ENCODE peak calls at places on chromosome 2, in six cellular contexts. E, A, T, L, M and R are unnamed samples.

GRCh38 chr2:168528469-168528868 is 72.4 kb downstream of the CERS6 start:
- DNase-seq in T (no peak), L (peak), M (peak), A (no peak), E (no peak), R (no peak)

GRCh38 chr2:50751255-50752069 is 280.5 kb downstream of the NRXN1 start:
- DNase-seq in A (no peak), M (peak), T (no peak), L (peak), E (no peak), R (no peak)

GRCh38 chr2:46367286-46367685 is 70.1 kb downstream of the EPAS1 start:
- DNase-seq in M (no peak), E (no peak), A (no peak), T (no peak), L (no peak), R (no peak)

GRCh38 chr2:28276076-28276618 is 116.5 kb upstream of the FOSL2 start:
- DNase-seq in L (peak), M (peak), A (no peak), E (no peak), T (no peak), R (no peak)

GRCh38 chr2:152335016-152335850 is at the start of gene FMNL2:
- DNase-seq in T (no peak), L (peak), A (peak), E (peak), M (peak), R (no peak)

GRCh38 chr2:219684721-219685689 is 57.6 kb downstream of the SLC4A3 start:
- DNase-seq in M (peak), E (peak), A (peak), T (peak), L (peak), R (no peak)

GRCh38 chr2:157492189-157492773 is 48.4 kb upstream of the CYTIP start:
- DNase-seq in A (peak), L (peak), M (peak), T (peak), E (peak), R (peak)

GRCh38 chr2:201821080-201821479 is 14.7 kb downstream of the CDK15 start:
- DNase-seq in T (no peak), E (no peak), A (no peak), M (no peak), L (no peak), R (no peak)

GRCh38 chr2:218964041-218964771 is 4.7 kb downstream of the CDK5R2 start:
- DNase-seq in E (no peak), T (no peak), A (no peak), L (peak), M (peak), R (peak)

GRCh38 chr2:223993634-223994232 is 36.5 kb downstream of the MRPL44 start:
- DNase-seq in E (peak), T (peak), A (peak), M (peak), L (peak), R (peak)

GRCh38 chr2:112725545-112726457 is 5.0 kb downstream of the NT5DC4 start:
- DNase-seq in A (peak), E (no peak), M (peak), L (no peak), T (no peak), R (no peak)

GRCh38 chr2:236584521-236585384 is 15.1 kb downstream of the ACKR3 start:
- DNase-seq in L (no peak), T (no peak), A (no peak), M (no peak), E (no peak), R (no peak)

GRCh38 chr2:26173596-26174482 is 951 bp downstream of the GAREM2 start:
- DNase-seq in A (no peak), L (no peak), E (no peak), M (no peak), T (no peak), R (no peak)

GRCh38 chr2:26174691-26175181 is 1.8 kb downstream of the GAREM2 start:
- DNase-seq in E (no peak), L (no peak), M (no peak), A (no peak), T (no peak), R (no peak)

GRCh38 chr2:26170795-26171194 is 2.1 kb upstream of the GAREM2 start:
- DNase-seq in E (no peak), A (no peak), M (no peak), L (no peak), T (no peak), R (no peak)

GRCh38 chr2:26172866-26173595 is at the start of gene GAREM2:
- DNase-seq in L (no peak), M (no peak), T (no peak), E (no peak), A (no peak), R (no peak)

DNA sequence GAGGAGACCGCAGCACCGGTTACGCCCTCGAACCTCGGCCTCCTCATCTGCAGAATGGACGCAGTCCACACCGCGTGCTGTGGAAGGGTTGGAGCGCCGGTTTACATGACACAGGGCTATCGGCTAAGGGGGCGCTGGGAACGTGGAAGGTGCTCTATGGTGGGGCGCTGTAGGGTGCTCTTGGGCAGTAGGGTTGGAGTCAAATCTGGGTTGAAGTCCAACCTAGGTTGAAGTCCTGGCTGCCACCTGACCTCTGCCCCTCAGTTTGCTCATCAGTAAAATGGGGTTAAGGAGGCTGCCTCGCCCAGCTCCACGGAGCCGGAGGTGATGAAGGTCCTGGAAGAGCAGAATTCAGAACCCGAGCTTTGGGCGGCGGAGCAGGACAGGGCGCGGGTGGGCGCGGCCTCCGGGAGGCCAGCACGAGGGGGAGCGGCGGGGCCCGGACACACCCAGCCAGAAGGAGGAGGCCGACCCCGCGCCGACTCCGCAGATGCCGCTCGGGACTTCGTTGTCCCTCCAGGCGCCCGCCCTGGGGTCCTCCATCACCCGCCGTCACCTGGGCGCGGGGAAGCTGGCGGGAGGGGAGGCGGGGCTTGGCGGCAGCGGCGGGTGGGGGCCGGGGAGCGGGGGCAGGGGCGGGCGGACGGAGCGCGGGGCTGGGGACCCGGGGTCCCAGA is 561 bp upstream of the GAREM2 start:
- DNase-seq in A (no peak), M (no peak), T (no peak), E (no peak), L (no peak), R (no peak)
- H3K4me3 ChIP-seq in A (peak), M (peak), T (no peak), E (no peak), L (peak), R (no peak)

DNA sequence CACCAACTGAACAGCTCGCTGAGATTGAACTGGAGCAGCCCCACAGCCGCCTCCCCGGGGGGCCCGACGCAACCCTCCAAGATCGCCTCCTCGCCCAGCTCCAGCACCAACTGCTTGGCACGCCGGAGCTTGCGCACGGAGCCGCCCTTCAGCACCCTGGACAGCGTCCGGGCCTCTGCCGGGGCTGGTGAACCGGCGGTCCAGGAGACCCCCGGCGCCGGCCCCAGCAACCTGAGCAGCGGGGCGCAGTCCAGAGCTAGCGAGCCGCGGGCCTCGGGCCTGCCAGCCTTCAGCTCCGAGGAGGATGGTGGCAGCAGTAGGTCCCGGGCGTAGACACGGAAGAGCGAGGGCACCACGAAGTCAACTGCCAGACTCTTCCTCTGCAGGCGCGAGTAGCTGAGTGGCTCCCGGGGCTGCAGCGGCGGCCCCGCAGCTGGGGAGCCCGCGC is 1.2 kb downstream of the ALK start:
- DNase-seq in E (peak), L (peak), A (no peak), T (peak), M (peak), R (no peak)
- H3K4me3 ChIP-seq in E (no peak), L (peak), A (peak), T (no peak), M (no peak), R (no peak)

DNA sequence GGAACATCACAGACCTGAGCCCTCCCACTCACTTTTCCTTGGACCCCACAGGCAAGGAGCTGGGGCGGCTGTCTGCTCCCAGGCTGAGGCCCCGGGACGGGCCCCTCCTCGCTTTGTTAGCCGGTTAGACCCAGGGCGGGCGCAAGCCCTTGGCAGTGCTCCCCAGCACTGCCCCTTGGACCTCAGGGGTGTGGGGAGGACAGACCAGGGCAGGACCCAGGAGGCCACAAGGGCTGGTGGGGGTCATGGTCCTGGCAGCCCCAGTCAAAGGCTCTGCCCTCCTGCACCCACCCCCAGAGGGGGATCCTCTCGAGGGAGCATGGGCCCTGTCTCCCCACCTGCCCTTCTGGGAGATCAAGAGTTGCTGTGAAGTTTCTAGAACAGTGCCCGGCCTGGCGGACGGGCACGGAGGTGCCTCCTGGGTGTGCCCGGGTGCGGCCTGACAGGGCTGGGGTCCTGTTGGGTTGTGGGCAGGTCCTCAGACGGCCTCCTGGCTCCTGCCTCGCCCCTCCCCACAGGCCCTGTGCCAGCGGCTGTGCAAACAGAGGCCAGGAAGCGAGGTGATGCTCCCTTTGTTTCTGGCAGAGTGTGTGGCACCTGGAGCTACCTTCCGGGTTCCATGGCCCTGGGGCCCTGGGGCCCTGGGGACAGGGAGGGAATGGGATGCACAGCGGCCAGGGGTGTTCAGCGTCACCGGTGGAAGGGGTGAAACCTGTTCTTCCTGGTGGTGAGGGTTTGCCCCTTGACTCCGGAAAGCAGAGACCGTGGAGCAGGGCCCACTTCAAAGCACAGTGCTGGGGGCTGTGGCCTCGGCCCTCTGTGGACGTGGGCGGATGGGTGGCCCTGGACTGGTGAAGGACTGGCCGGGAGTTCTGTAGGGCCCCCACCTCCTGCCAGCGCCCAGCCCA is 2.9 kb upstream of the GAL3ST2 start:
- DNase-seq in M (no peak), T (no peak), A (no peak), E (no peak), L (no peak), R (no peak)
- H3K4me3 ChIP-seq in M (no peak), T (no peak), A (no peak), E (no peak), L (no peak), R (no peak)

GRCh38 chr2:145012214-145012670 is 492.3 kb upstream of the ZEB2 start:
- DNase-seq in M (peak), A (no peak), E (no peak), L (peak), T (no peak), R (no peak)

GRCh38 chr2:145012806-145013205 is 492.9 kb upstream of the ZEB2 start:
- DNase-seq in L (no peak), E (no peak), T (no peak), M (no peak), A (no peak), R (no peak)

GRCh38 chr2:145010635-145011034 is 490.7 kb upstream of the ZEB2 start:
- DNase-seq in L (no peak), T (no peak), M (no peak), E (no peak), A (no peak), R (no peak)

GRCh38 chr2:145006957-145007672 is 487.2 kb upstream of the ZEB2 start:
- DNase-seq in A (no peak), L (peak), E (no peak), T (no peak), M (peak), R (no peak)

GRCh38 chr2:145007673-145008263 is 487.8 kb upstream of the ZEB2 start:
- DNase-seq in T (no peak), L (peak), E (no peak), A (no peak), M (no peak), R (no peak)
- H3K4me3 ChIP-seq in T (no peak), L (no peak), E (no peak), A (no peak), M (no peak), R (no peak)

GRCh38 chr2:72917138-72917874 is at the start of gene EMX1:
- DNase-seq in E (peak), A (peak), T (peak), L (no peak), M (peak), R (peak)

GRCh38 chr2:72916743-72917137 is 579 bp upstream of the EMX1 start:
- DNase-seq in E (no peak), A (no peak), M (no peak), T (no peak), L (no peak), R (no peak)

GRCh38 chr2:72919414-72920316 is 2.3 kb downstream of the EMX1 start:
- DNase-seq in E (no peak), L (no peak), M (no peak), T (no peak), A (peak), R (no peak)

GRCh38 chr2:72915907-72916742 is 1.2 kb upstream of the EMX1 start:
- DNase-seq in T (peak), E (peak), L (peak), A (no peak), M (no peak), R (peak)

GRCh38 chr2:72917875-72918660 is 749 bp downstream of the EMX1 start:
- DNase-seq in M (no peak), T (no peak), E (peak), L (no peak), A (peak), R (no peak)
- H3K4me3 ChIP-seq in M (peak), T (no peak), E (no peak), L (peak), A (peak), R (no peak)